ENCODE peak calls at places on chromosomes 4 and X, in five cellular contexts. Z is activated B cell treated with CpG ODN at 0.5 μM for 24 hours, C is neural crest cell, U is WERI-Rb-1, M is cardiac fibroblast. E is an unnamed sample.

GRCh38 chr4:168979338-168979737 is 30.7 kb downstream of the CBR4 start:
- DNase-seq in C (no peak), Z (no peak), U (no peak), M (no peak), E (no peak)

GRCh38 chr4:66430856-66431255 is 760.6 kb upstream of the EPHA5 start:
- DNase-seq in Z (no peak), M (peak; percentile 74), C (no peak), U (no peak), E (no peak)

GRCh38 chr4:148126825-148127224 is 315.4 kb downstream of the NR3C2 start:
- DNase-seq in Z (no peak), M (peak; percentile 60), U (no peak), C (no peak), E (no peak)

GRCh38 chr4:6391852-6392188 is 80.6 kb downstream of the PPP2R2C start:
- DNase-seq in U (no peak), C (no peak), Z (no peak), M (no peak), E (no peak)

GRCh38 chr4:3442959-3443749 is 1.4 kb downstream of the HGFAC start:
- DNase-seq in M (peak; percentile 31), U (peak; percentile 50), C (peak; percentile 61), Z (peak; percentile 82), E (peak; percentile 73)

GRCh38 chr4:41590591-41590990 is 52.6 kb downstream of the LIMCH1 start:
- DNase-seq in C (no peak), M (no peak), U (no peak), Z (no peak), E (peak; percentile 18)

GRCh38 chr4:168923526-168924194 is 86.4 kb downstream of the CBR4 start:
- DNase-seq in Z (no peak), M (peak; percentile 89), C (peak; percentile 69), U (peak; percentile 83), E (peak; percentile 67)

GRCh38 chr4:150501019-150501727 is 80.8 kb upstream of the MAB21L2 start:
- DNase-seq in M (peak; percentile 96), U (no peak), Z (no peak), C (no peak), E (no peak)

GRCh38 chr4:89217594-89217993 is 90.0 kb downstream of the GPRIN3 start:
- DNase-seq in M (no peak), U (no peak), Z (no peak), C (no peak), E (no peak)

DNA sequence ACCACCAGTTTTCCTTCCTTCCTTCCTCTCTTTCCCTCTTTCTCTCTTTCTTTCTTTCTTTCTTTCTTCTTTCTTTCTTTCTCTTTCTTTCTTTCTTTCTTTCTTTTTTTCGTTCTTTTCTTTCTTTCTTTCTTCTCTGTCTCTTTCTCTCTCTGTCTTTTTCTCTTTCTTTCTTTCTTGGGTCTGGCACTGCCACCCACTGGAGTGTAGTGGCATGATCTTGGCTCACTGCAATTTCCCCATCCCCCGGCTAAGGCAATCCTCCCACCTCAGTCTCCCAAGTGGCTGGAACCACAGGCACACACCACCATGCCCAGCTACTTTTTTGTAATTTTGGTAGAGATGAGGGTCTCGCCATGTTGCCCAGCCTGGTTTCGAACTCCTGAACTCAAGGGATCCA is 51.6 kb upstream of the NHS start:
- DNase-seq in Z (no peak), U (no peak), M (no peak), C (no peak), E (no peak)
- TF ChIP-seq CTCF in Z (no peak), U (no peak), M (no peak), C (no peak), E (no peak)

GRCh38 chr4:182848685-182849084 is 68.5 kb downstream of the DCTD start:
- DNase-seq in Z (no peak), U (no peak), C (no peak), M (no peak), E (no peak)
- TF ChIP-seq CTCF in Z (no peak), U (no peak), C (no peak), M (no peak), E (no peak)

GRCh38 chr4:74190332-74190731 is 32.4 kb downstream of the MTHFD2L start:
- DNase-seq in M (no peak), C (no peak), Z (no peak), U (no peak), E (no peak)
- TF ChIP-seq CTCF in M (no peak), C (no peak), Z (no peak), U (no peak), E (no peak)

DNA sequence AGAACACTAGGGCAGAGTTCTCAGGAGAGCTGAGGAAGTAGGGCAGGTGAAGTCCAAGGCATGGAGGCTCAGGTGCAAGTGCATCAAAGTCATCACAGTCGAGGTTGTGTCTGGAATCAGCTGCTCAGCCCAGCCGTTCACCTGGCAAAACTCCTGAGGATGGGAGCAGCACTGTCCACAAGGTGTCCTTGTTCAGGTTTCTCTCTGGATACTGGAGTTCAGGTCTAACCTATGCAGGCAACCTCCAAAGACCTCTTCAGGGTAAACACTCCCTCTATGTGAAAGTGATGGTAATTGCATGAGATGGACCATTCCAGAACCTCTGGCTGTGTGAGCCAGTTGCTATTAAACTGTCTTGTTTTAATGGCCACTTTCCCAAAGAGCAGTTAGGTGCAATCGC is 120.2 kb upstream of the PSAPL1 start:
- DNase-seq in Z (no peak), U (no peak), M (no peak), C (no peak), E (no peak)
- TF ChIP-seq CTCF in Z (no peak), U (peak; percentile 53), M (no peak), C (no peak), E (no peak)

GRCh38 chr4:124090007-124090406 is 622.5 kb downstream of the ANKRD50 start:
- DNase-seq in C (no peak), Z (no peak), M (no peak), U (no peak), E (no peak)
- TF ChIP-seq CTCF in C (no peak), Z (no peak), M (no peak), U (no peak), E (no peak)

GRCh38 chrX:65630771-65631170 is 36.7 kb upstream of the MSN start:
- DNase-seq in C (no peak), Z (no peak), M (no peak), U (no peak), E (no peak)

GRCh38 chrX:65637335-65637734 is 30.1 kb upstream of the MSN start:
- DNase-seq in Z (no peak), M (no peak), U (no peak), C (no peak), E (no peak)

GRCh38 chrX:65635371-65635770 is 32.1 kb upstream of the MSN start:
- DNase-seq in Z (no peak), C (no peak), U (no peak), M (peak; percentile 18), E (no peak)

GRCh38 chrX:65634732-65635131 is 32.7 kb upstream of the MSN start:
- DNase-seq in M (no peak), Z (no peak), C (no peak), U (no peak), E (no peak)

GRCh38 chrX:65635824-65636223 is 31.6 kb upstream of the MSN start:
- DNase-seq in C (no peak), Z (no peak), U (no peak), M (no peak), E (no peak)
- TF ChIP-seq CTCF in C (no peak), Z (no peak), U (no peak), M (no peak), E (no peak)

GRCh38 chrX:112913807-112914206 is 73.2 kb upstream of the AMOT start:
- DNase-seq in C (no peak), Z (no peak), U (no peak), M (no peak), E (no peak)

DNA sequence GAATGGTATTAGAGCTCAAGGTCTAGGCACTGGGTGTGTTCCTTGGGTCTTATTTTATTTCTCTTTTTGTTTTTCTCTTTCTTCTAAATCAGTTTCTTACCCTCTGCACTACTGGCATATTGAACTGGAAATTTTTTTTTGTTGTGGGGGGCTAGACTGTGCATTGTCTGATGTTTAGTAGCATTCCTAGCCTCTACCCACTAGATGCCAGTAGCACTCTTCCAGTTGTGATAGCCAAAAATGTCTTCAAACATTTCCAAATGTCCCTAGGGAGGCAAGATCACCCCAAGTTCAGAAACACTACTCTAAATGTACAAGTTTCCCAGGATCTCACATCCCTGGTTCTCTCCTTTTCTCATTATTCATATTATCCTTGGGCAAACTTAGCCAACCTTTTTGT is 69.8 kb upstream of the AMOT start:
- DNase-seq in M (no peak), C (no peak), Z (no peak), U (no peak), E (no peak)
- TF ChIP-seq CTCF in M (no peak), C (no peak), Z (no peak), U (no peak), E (no peak)

GRCh38 chr4:84455697-84456096 is 43.4 kb downstream of the NKX6-1 start:
- DNase-seq in C (no peak), U (no peak), M (no peak), Z (no peak), E (no peak)

GRCh38 chr4:84456157-84456556 is 42.9 kb downstream of the NKX6-1 start:
- DNase-seq in M (no peak), C (no peak), Z (no peak), U (no peak), E (no peak)

GRCh38 chr4:84451546-84451945 is 47.5 kb downstream of the NKX6-1 start:
- DNase-seq in M (peak; percentile 9), U (no peak), C (no peak), Z (no peak), E (no peak)
- TF ChIP-seq CTCF in M (peak; percentile 50), U (peak; percentile 29), C (peak; percentile 68), Z (no peak), E (peak; percentile 68)

GRCh38 chr4:38166082-38166481 is 205.9 kb downstream of the PTTG2 start:
- DNase-seq in U (no peak), M (no peak), Z (no peak), C (no peak), E (no peak)
- TF ChIP-seq CTCF in U (peak; percentile 41), M (no peak), Z (no peak), C (no peak), E (no peak)

E was measured in glutamatergic neuron.